ENCODE peak calls at places on chromosomes 13 and 19, in six cellular contexts. G is CD8-positive, alpha-beta T cell; A is osteoblast; S is heart left ventricle; I is thoracic aorta; R is RWPE1. X is an unnamed sample.

GRCh38 chr13:88751994-88752393 is 1080.8 kb downstream of the SLITRK5 start:
- DNase-seq in G (no peak), A (no peak), S (no peak), I (no peak), R (no peak), X (no peak)

GRCh38 chr13:110914293-110915056 is 394 bp downstream of the ANKRD10 start:
- DNase-seq in G (peak), A (peak), S (peak), I (peak), R (peak), X (peak)

GRCh38 chr19:9140159-9140874 is at the start of gene ZNF317:
- DNase-seq in G (peak), A (peak), S (peak), I (peak), R (peak), X (peak)

GRCh38 chr19:48991823-48992570 is 1.1 kb downstream of the GYS1 start:
- DNase-seq in G (no peak), A (peak), S (peak), I (peak), R (peak), X (peak)

GRCh38 chr19:7953060-7953459 is 9.6 kb upstream of the TIMM44 start:
- DNase-seq in G (no peak), A (peak), S (no peak), I (no peak), R (peak), X (no peak)

GRCh38 chr19:30167206-30167903 is 204.8 kb upstream of the ZNF536 start:
- DNase-seq in G (no peak), A (no peak), S (no peak), I (no peak), R (no peak), X (no peak)

GRCh38 chr19:33339016-33339749 is 34.3 kb upstream of the CEBPG start:
- DNase-seq in G (no peak), A (no peak), S (no peak), I (no peak), R (peak), X (no peak)

GRCh38 chr13:106528711-106529414 is 6.6 kb downstream of the EFNB2 start:
- DNase-seq in G (no peak), A (no peak), S (no peak), I (no peak), R (no peak), X (no peak)

GRCh38 chr13:30869491-30869890 is 36.6 kb upstream of the MEDAG start:
- DNase-seq in G (no peak), A (no peak), S (peak), I (no peak), R (no peak), X (no peak)

GRCh38 chr13:73738626-73739025 is 395.6 kb downstream of the KLF12 start:
- DNase-seq in G (no peak), A (no peak), S (no peak), I (no peak), R (no peak), X (no peak)

GRCh38 chr13:101876951-101877350 is 424.5 kb downstream of the ITGBL1 start:
- DNase-seq in G (no peak), A (no peak), S (no peak), I (no peak), R (no peak), X (no peak)

GRCh38 chr13:106599875-106600797 is 32.2 kb upstream of the ARGLU1 start:
- DNase-seq in G (no peak), A (peak), S (no peak), I (no peak), R (no peak), X (no peak)

GRCh38 chr19:32581704-32582164 is 744 bp downstream of the PDCD5 start:
- DNase-seq in G (no peak), A (peak), S (peak), I (no peak), R (peak), X (peak)

GRCh38 chr13:91369432-91369831 is 21.9 kb downstream of the MIR17HG start:
- DNase-seq in G (no peak), A (no peak), S (no peak), I (no peak), R (no peak), X (no peak)

GRCh38 chr19:4504297-4504701 is 14.0 kb downstream of the PLIN4 start:
- DNase-seq in G (no peak), A (peak), S (no peak), I (no peak), R (no peak), X (no peak)

GRCh38 chr19:4503224-4504170 is 14.8 kb downstream of the PLIN4 start:
- DNase-seq in G (no peak), A (peak), S (no peak), I (no peak), R (no peak), X (no peak)

GRCh38 chr19:4501005-4501591 is 17.2 kb downstream of the PLIN4 start:
- DNase-seq in G (no peak), A (peak), S (no peak), I (no peak), R (no peak), X (no peak)

GRCh38 chr19:4501691-4502090 is 16.6 kb downstream of the PLIN4 start:
- DNase-seq in G (no peak), A (peak), S (no peak), I (no peak), R (no peak), X (no peak)

DNA sequence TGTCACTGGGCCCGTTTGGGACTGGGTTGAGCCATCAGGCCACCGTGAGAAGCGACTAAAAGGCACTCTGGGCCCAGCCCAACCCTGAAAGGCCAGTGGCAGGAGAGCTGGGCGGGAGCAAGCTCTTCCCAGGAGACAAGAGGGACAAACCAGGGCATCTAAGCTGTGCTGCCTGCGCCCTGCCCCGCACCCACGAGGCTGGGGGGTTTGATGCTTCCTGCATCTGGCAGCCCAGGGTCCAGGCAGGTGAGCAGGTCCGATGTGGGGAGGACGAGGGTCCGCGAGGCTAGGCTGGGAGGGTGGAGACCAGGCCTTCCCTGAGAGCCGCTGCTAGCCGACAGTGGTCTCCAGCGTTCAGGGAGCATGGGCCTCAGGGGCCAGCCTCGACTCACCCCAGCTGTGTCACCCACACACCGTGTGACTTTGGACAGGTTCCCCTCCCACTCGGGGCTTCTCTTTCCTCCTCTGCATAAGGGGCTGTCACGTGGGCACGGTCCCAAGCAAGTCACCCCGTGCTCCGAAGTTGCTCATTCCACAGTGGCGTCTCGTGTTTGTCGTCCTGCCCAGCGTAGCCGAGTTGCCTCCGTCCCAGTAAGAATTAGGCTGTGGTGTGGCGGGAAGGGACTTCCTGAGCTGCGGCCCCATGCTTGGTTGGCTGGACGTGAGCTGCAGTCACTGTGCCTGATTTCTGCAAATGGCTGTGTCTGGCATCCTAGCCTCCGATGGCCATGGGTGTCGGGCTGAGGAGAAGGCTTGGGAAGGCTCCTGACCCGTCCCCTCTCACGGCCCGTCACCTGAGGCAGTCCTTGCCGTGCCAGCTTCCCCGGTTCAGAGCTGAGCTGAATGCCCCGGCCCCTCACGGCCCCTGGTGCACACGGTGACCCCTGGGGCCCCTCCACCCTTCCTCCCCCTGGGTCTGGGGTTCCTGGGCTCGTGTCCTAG is 15.7 kb downstream of the PLIN4 start:
- DNase-seq in G (no peak), A (peak), S (no peak), I (no peak), R (no peak), X (no peak)
- H3K27ac ChIP-seq in G (no peak), A (no peak), S (no peak), I (no peak), R (peak), X (no peak)

GRCh38 chr13:92387245-92387644 is 839.4 kb upstream of the GPC6 start:
- DNase-seq in G (no peak), A (no peak), S (no peak), I (no peak), R (no peak), X (no peak)

GRCh38 chr13:92384410-92384809 is 842.2 kb upstream of the GPC6 start:
- DNase-seq in G (no peak), A (no peak), S (no peak), I (no peak), R (no peak), X (no peak)

DNA sequence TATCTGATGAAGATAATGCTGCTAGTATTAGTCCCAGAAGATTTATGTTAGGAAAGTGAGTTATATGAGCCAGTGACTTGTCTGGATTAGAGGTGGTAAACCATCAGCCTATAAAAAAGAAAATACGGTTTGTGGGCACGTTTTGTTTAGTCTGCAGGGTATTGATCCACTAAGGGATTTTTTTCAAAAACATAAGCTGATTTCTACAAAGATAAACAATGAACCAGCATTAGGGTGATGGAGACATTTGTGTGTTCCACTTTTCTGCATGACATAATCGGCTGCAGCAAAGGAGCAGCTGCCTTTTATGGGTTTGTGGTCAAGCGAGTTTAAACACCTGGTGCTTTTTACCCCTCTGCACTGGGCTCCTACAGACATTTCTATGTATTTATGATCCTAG is 836.4 kb upstream of the GPC6 start:
- DNase-seq in G (no peak), A (no peak), S (no peak), I (no peak), R (no peak), X (no peak)
- H3K27ac ChIP-seq in G (no peak), A (no peak), S (no peak), I (no peak), R (no peak), X (no peak)

GRCh38 chr19:50496189-50497029 is 14.6 kb downstream of the JOSD2 start:
- DNase-seq in G (no peak), A (no peak), S (peak), I (no peak), R (no peak), X (no peak)

GRCh38 chr19:50497030-50497420 is 14.0 kb downstream of the JOSD2 start:
- DNase-seq in G (no peak), A (no peak), S (peak), I (no peak), R (no peak), X (no peak)

GRCh38 chr19:50500060-50500752 is 10.8 kb downstream of the JOSD2 start:
- DNase-seq in G (no peak), A (no peak), S (peak), I (no peak), R (no peak), X (no peak)

GRCh38 chr19:50500753-50501151 is 10.2 kb downstream of the JOSD2 start:
- DNase-seq in G (no peak), A (no peak), S (peak), I (no peak), R (no peak), X (no peak)

GRCh38 chr19:50498219-50499056 is 12.6 kb downstream of the JOSD2 start:
- DNase-seq in G (no peak), A (no peak), S (no peak), I (no peak), R (no peak), X (no peak)
- H3K27ac ChIP-seq in G (no peak), A (no peak), S (peak), I (no peak), R (no peak), X (no peak)

DNA sequence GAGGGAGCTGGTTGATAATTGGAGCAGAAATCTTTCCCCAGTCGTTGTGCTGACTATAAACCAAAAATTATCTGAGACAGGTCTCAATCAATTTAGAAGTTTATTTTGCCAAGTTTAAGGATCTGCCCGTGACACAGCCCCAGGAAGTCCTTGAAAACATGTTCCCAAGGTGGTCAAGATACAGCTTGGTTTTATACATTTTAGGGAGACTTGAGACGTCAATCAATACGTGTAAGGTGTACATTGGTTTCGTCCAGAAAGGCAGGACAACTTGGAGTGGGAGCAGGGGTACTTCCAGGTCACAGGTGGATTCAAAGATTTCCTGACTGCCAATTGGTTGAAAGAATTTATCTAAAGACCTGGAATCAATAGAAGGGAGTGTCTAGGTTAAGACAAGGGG is 17.6 kb downstream of the CFAP97D2 start:
- DNase-seq in G (no peak), A (no peak), S (no peak), I (no peak), R (no peak), X (no peak)
- H3K27ac ChIP-seq in G (no peak), A (no peak), S (no peak), I (no peak), R (no peak), X (no peak)

GRCh38 chr19:45764947-45765346 is 4.1 kb downstream of the SIX5 start:
- DNase-seq in G (no peak), A (no peak), S (peak), I (no peak), R (no peak), X (no peak)

GRCh38 chr19:45762870-45763631 is 6.0 kb downstream of the SIX5 start:
- DNase-seq in G (no peak), A (peak), S (no peak), I (no peak), R (no peak), X (no peak)

GRCh38 chr19:45763691-45764294 is 5.3 kb downstream of the SIX5 start:
- DNase-seq in G (no peak), A (peak), S (no peak), I (no peak), R (no peak), X (no peak)

GRCh38 chr19:45765365-45766292 is 3.4 kb downstream of the SIX5 start:
- DNase-seq in G (no peak), A (peak), S (peak), I (no peak), R (no peak), X (no peak)

DNA sequence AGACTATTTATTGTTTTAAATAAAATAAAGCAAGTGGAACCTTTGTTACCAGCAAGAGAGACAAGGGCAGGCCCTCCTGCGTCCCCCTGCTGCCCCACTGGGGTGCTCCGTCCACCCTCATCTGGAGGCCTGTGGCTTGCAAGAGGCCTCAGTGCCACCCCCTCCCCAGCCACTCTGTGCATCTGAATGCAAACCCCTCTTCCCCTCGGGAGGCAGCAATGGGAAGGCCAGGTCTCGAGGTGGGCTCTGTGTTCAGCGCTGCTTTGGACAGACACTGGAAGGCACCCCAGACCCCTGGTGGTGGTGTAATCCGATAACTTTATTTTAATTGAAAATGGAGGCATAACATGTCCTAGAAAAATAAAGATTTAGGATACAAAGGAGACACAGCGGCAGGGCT is 4.6 kb downstream of the SIX5 start:
- DNase-seq in G (no peak), A (peak), S (no peak), I (no peak), R (no peak), X (no peak)
- H3K27ac ChIP-seq in G (no peak), A (no peak), S (peak), I (peak), R (peak), X (no peak)

X was measured in A549.